ENCODE peak calls at places on chromosomes 7 and 10, in six cellular contexts. Q is upper lobe of right lung; H is psoas muscle; R is CD4-positive, CD25-positive, alpha-beta regulatory T cell; K is neural progenitor cell; D is heart left ventricle. O is an unnamed sample. For H3K9me3, the result is how much of the 10 kb centered on the place peaks cover.

GRCh38 chr10:75234683-75235374 is 928 bp downstream of the COMTD1 start:
- DNase-seq in Q (no peak), H (peak), R (peak), K (peak), D (peak), O (peak)

GRCh38 chr10:13087986-13088618 is 11.9 kb upstream of the OPTN start:
- DNase-seq in Q (no peak), H (no peak), R (no peak), K (no peak), D (no peak), O (no peak)

GRCh38 chr10:69883256-69883655 is 81.5 kb downstream of the COL13A1 start:
- DNase-seq in Q (no peak), H (no peak), R (no peak), K (no peak), D (no peak), O (no peak)

GRCh38 chr7:2138146-2138765 is 94.5 kb downstream of the MAD1L1 start:
- DNase-seq in Q (no peak), H (no peak), R (peak), K (no peak), D (no peak), O (no peak)

GRCh38 chr7:127888411-127888810 is 142.8 kb downstream of the LRRC4 start:
- DNase-seq in Q (no peak), H (no peak), R (no peak), K (no peak), D (peak), O (no peak)

GRCh38 chr10:88895252-88895651 is 15.2 kb downstream of the STAMBPL1 start:
- DNase-seq in Q (no peak), H (no peak), R (no peak), K (no peak), D (no peak), O (no peak)

GRCh38 chr10:63976538-63976937 is 455.3 kb downstream of the REEP3 start:
- DNase-seq in Q (peak), H (no peak), R (no peak), K (peak), D (peak), O (no peak)

GRCh38 chr7:102431617-102432298 is 1.6 kb upstream of the ORAI2 start:
- DNase-seq in Q (no peak), H (no peak), R (peak), K (no peak), D (no peak), O (peak)

GRCh38 chr10:5625992-5626777 is 40.2 kb downstream of the ASB13 start:
- DNase-seq in Q (no peak), H (no peak), R (no peak), K (no peak), D (no peak), O (no peak)

GRCh38 chr7:122886357-122887081 is at the start of gene CADPS2:
- DNase-seq in Q (peak), H (peak), R (no peak), K (peak), D (peak), O (no peak)

GRCh38 chr10:100802607-100803006 is 57.2 kb downstream of the PAX2 start:
- DNase-seq in Q (peak), H (no peak), R (no peak), K (no peak), D (no peak), O (no peak)

GRCh38 chr10:31593124-31593523 is 274.1 kb downstream of the ZEB1 start:
- DNase-seq in Q (no peak), H (no peak), R (no peak), K (no peak), D (no peak), O (no peak)

GRCh38 chr10:45453639-45454250 is 79.7 kb downstream of the ALOX5 start:
- DNase-seq in Q (peak), H (no peak), R (no peak), K (no peak), D (no peak), O (no peak)

GRCh38 chr10:112986791-112987190 is 36.7 kb downstream of the TCF7L2 start:
- DNase-seq in Q (no peak), H (no peak), R (no peak), K (no peak), D (no peak), O (no peak)

GRCh38 chr7:24283559-24283899 is 461 bp upstream of the NPY start:
- DNase-seq in Q (no peak), H (no peak), R (no peak), K (peak), D (no peak), O (no peak)

GRCh38 chr7:92916751-92917369 is 80.5 kb upstream of the CDK6 start:
- DNase-seq in Q (no peak), H (no peak), R (no peak), K (peak), D (no peak), O (no peak)

GRCh38 chr7:135341049-135341448 is 107.4 kb downstream of the STRA8 start:
- DNase-seq in Q (no peak), H (no peak), R (no peak), K (no peak), D (no peak), O (no peak)

GRCh38 chr7:16791071-16791470 is 13.7 kb downstream of the AGR2 start:
- DNase-seq in Q (no peak), H (no peak), R (no peak), K (no peak), D (no peak), O (no peak)

GRCh38 chr7:108247646-108248045 is 117.5 kb upstream of the LAMB4 start:
- DNase-seq in Q (no peak), H (no peak), R (no peak), K (no peak), D (no peak), O (no peak)

GRCh38 chr10:104835422-104835821 is 194.3 kb downstream of the SORCS3 start:
- DNase-seq in Q (no peak), H (no peak), R (no peak), K (no peak), D (no peak), O (no peak)

GRCh38 chr7:150405584-150406310 is 26.6 kb downstream of the ZNF775 start:
- DNase-seq in Q (no peak), H (no peak), R (no peak), K (peak), D (peak), O (no peak)

GRCh38 chr7:54153462-54153861 is 388.7 kb upstream of the VSTM2A start:
- DNase-seq in Q (no peak), H (no peak), R (no peak), K (no peak), D (no peak), O (no peak)
- H3K9me3 ChIP-seq in Q (under half), H (under half), R (under half), K (under half), D (under half), O (under half)

GRCh38 chr7:158547817-158548216 is 39.8 kb downstream of the PTPRN2 start:
- DNase-seq in Q (no peak), H (no peak), R (no peak), K (no peak), D (no peak), O (no peak)
- H3K9me3 ChIP-seq in Q (under half), H (under half), R (under half), K (under half), D (under half), O (under half)

DNA sequence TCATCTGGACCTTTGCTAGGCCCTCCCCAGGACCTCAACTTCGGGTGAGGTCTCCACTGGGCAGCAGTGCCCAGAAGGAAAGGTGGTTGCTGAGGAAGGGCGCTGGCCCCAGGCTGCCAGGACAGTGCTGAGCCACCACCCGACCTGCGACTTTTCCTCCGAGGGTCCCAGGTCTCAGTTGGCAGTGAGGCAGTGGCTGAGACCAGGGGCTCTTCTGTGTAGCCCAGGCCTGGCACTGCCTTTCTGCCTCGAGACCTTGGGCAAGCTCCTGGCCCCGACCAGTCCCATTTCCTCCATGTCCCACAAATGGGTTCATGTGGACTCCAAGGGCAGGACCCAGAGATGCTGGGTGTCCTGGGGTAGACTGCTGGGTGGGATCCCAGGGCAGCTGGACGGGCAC is 17.7 kb upstream of the LRRC18 start:
- DNase-seq in Q (no peak), H (no peak), R (no peak), K (no peak), D (no peak), O (no peak)
- H3K9me3 ChIP-seq in Q (under half), H (under half), R (under half), K (under half), D (under half), O (under half)

DNA sequence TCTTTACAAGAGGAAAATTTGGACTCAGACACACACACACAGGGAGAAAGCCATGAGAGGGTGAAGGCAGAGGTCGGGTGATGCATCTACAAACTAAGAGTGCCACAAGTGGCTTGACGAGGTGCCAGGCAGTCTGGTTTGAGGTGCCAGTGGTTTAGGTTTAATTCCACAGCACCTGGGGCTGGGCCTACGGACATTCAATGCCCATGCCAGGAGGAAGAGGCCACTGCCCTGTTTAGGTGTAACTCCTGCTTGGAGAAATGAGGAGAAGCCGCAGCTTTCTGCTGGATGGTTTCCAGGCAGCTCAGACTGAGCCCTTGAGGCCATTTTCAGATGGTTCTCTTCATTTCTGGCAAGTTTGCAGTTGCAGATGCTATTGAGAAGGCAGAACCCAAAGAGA is 83.6 kb downstream of the HTR5A start:
- DNase-seq in Q (no peak), H (no peak), R (no peak), K (no peak), D (no peak), O (no peak)
- H3K9me3 ChIP-seq in Q (under half), H (under half), R (under half), K (under half), D (under half), O (under half)

GRCh38 chr10:129599160-129599559 is 132.1 kb downstream of the MGMT start:
- DNase-seq in Q (no peak), H (no peak), R (no peak), K (no peak), D (no peak), O (no peak)

GRCh38 chr10:129598413-129598812 is 131.4 kb downstream of the MGMT start:
- DNase-seq in Q (no peak), H (no peak), R (no peak), K (no peak), D (no peak), O (no peak)

GRCh38 chr10:129589546-129589945 is 122.5 kb downstream of the MGMT start:
- DNase-seq in Q (no peak), H (no peak), R (no peak), K (no peak), D (no peak), O (no peak)

GRCh38 chr10:129593953-129594352 is 126.9 kb downstream of the MGMT start:
- DNase-seq in Q (no peak), H (no peak), R (no peak), K (no peak), D (no peak), O (no peak)

DNA sequence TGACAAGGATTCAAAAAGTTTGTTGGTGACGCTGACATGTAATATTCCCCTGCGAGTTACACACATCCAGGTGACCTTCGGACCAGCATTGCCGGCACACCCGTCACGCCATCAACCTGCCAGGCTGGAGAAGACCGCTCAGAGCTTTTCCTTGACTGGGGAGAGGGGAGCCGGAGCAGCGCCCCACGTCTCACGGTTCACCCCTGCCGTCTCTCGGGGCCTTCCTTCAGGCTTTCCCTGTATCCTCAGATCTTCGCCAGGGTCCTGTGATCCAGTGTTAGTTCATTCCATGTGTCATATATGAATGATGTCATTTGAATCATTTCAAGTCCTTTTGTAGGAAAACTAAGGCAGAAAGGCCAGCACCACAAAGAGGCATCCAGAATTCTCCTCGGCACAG is 127.8 kb downstream of the MGMT start:
- DNase-seq in Q (no peak), H (no peak), R (no peak), K (no peak), D (no peak), O (no peak)
- H3K9me3 ChIP-seq in Q (under half), H (under half), R (under half), K (under half), D (under half), O (under half)

GRCh38 chr7:15399446-15399845 is 162.4 kb downstream of the AGMO start:
- DNase-seq in Q (no peak), H (no peak), R (no peak), K (no peak), D (no peak), O (no peak)
- H3K9me3 ChIP-seq in Q (under half), H (under half), R (under half), K (under half), D (under half), O (under half)

O was measured in T-helper 17 cell.